ENCODE peak calls at places on chromosome 15, in five cellular contexts. Y is amniotic stem cell, D is GDM1, Q is GM12892, I is SW480. Z is an unnamed sample.

GRCh38 chr15:40695469-40695910 is 516 bp downstream of the RAD51 start:
- DNase-seq in Y (no peak), D (no peak), Q (no peak), I (no peak), Z (no peak)

GRCh38 chr15:62986948-62987347 is 55.6 kb upstream of the TPM1 start:
- DNase-seq in Y (no peak), D (no peak), Q (no peak), I (no peak), Z (no peak)

GRCh38 chr15:58541410-58542087 is 109.8 kb downstream of the LIPC start:
- DNase-seq in Y (no peak), D (no peak), Q (no peak), I (no peak), Z (no peak)

GRCh38 chr15:65130941-65131340 is 2.7 kb downstream of the PDCD7 start:
- DNase-seq in Y (no peak), D (no peak), Q (no peak), I (no peak), Z (no peak)

GRCh38 chr15:77839970-77840609 is 207.4 kb upstream of the LINGO1 start:
- DNase-seq in Y (no peak), D (no peak), Q (no peak), I (no peak), Z (no peak)

GRCh38 chr15:38176155-38176554 is 76.5 kb upstream of the SPRED1 start:
- DNase-seq in Y (peak), D (no peak), Q (no peak), I (no peak), Z (no peak)

GRCh38 chr15:66069751-66070150 is 183.8 kb downstream of the MEGF11 start:
- DNase-seq in Y (no peak), D (no peak), Q (no peak), I (no peak), Z (no peak)

GRCh38 chr15:84601555-84601838 is 688 bp downstream of the ZSCAN2 start:
- DNase-seq in Y (no peak), D (no peak), Q (no peak), I (no peak), Z (no peak)

GRCh38 chr15:52256366-52256765 is 39.2 kb downstream of the MYO5C start:
- DNase-seq in Y (peak), D (peak), Q (peak), I (peak), Z (peak)

GRCh38 chr15:39717134-39717533 is 65.5 kb downstream of the FSIP1 start:
- DNase-seq in Y (no peak), D (no peak), Q (no peak), I (no peak), Z (no peak)

GRCh38 chr15:49225572-49226281 is 55.7 kb downstream of the GALK2 start:
- DNase-seq in Y (no peak), D (peak), Q (no peak), I (peak), Z (no peak)

GRCh38 chr15:76391847-76392246 is 55.3 kb downstream of the ISL2 start:
- DNase-seq in Y (no peak), D (no peak), Q (no peak), I (no peak), Z (no peak)

GRCh38 chr15:67548862-67549651 is 6.6 kb downstream of the MAP2K5 start:
- DNase-seq in Y (no peak), D (no peak), Q (no peak), I (no peak), Z (no peak)

GRCh38 chr15:27468151-27468556 is 497.2 kb downstream of the GABRG3 start:
- DNase-seq in Y (no peak), D (no peak), Q (no peak), I (no peak), Z (no peak)

GRCh38 chr15:75669191-75669878 is 21.6 kb downstream of the SNX33 start:
- DNase-seq in Y (no peak), D (no peak), Q (no peak), I (peak), Z (no peak)

GRCh38 chr15:63979227-63979793 is 67.0 kb downstream of the DAPK2 start:
- DNase-seq in Y (no peak), D (no peak), Q (no peak), I (no peak), Z (no peak)